ENCODE peak calls at places on chromosomes 3 and 15, in four cellular contexts. Y, G, J and V are unnamed samples.

GRCh38 chr15:53833134-53833624 is 73.7 kb upstream of the WDR72 start:
- DNase-seq in J (no peak), G (no peak), Y (no peak), V (no peak)

GRCh38 chr15:75732206-75732808 is 19.7 kb upstream of the CSPG4 start:
- DNase-seq in G (no peak), J (no peak), Y (no peak), V (no peak)

GRCh38 chr3:13647314-13648059 is 98.6 kb downstream of the FBLN2 start:
- DNase-seq in J (no peak), Y (no peak), G (peak), V (no peak)

GRCh38 chr3:143045639-143046038 is 44.3 kb downstream of the U2SURP start:
- DNase-seq in Y (no peak), J (no peak), G (no peak), V (no peak)

GRCh38 chr3:27326211-27326948 is 42.8 kb downstream of the NEK10 start:
- DNase-seq in G (peak), Y (peak), J (peak), V (no peak)

GRCh38 chr3:138049157-138049919 is 39.4 kb downstream of the CLDN18 start:
- DNase-seq in G (peak), J (no peak), Y (peak), V (no peak)

GRCh38 chr3:46916278-46916677 is 38.8 kb downstream of the PTH1R start:
- DNase-seq in J (no peak), Y (no peak), G (no peak), V (no peak)

GRCh38 chr15:39713846-39714245 is 68.8 kb downstream of the FSIP1 start:
- DNase-seq in Y (no peak), J (no peak), G (no peak), V (no peak)

GRCh38 chr3:15496341-15496664 is 25.2 kb downstream of the COLQ start:
- DNase-seq in J (no peak), Y (no peak), G (no peak), V (no peak)

GRCh38 chr3:15499536-15499935 is 22.0 kb downstream of the COLQ start:
- DNase-seq in J (no peak), Y (no peak), G (no peak), V (no peak)

GRCh38 chr3:15498461-15499214 is 22.9 kb downstream of the COLQ start:
- DNase-seq in G (no peak), J (no peak), Y (no peak), V (no peak)

GRCh38 chr3:15500107-15500724 is 21.3 kb downstream of the COLQ start:
- DNase-seq in Y (no peak), J (no peak), G (no peak), V (no peak)

DNA sequence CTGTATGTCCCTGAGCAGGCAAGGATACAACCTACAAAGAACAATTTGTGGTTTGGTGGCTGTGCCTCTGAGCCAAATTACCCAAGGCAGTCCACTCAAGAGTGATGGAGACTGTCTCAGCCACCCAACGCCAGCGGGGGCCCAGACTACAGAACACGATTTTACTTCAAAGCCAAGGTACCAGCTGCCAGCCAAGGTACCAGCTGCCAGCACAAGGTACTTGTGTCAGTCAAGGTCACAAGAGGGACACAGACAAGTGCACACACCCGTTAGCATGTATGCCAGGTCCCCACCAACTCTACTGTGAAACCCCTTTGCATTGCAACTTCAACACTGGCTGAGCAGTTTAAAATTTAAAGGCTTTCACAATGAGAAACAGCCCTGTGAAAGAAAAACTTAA is 23.5 kb downstream of the COLQ start:
- DNase-seq in Y (no peak), G (no peak), J (no peak), V (no peak)
- TF ChIP-seq CTCF in Y (no peak), G (no peak), J (no peak), V (no peak)

DNA sequence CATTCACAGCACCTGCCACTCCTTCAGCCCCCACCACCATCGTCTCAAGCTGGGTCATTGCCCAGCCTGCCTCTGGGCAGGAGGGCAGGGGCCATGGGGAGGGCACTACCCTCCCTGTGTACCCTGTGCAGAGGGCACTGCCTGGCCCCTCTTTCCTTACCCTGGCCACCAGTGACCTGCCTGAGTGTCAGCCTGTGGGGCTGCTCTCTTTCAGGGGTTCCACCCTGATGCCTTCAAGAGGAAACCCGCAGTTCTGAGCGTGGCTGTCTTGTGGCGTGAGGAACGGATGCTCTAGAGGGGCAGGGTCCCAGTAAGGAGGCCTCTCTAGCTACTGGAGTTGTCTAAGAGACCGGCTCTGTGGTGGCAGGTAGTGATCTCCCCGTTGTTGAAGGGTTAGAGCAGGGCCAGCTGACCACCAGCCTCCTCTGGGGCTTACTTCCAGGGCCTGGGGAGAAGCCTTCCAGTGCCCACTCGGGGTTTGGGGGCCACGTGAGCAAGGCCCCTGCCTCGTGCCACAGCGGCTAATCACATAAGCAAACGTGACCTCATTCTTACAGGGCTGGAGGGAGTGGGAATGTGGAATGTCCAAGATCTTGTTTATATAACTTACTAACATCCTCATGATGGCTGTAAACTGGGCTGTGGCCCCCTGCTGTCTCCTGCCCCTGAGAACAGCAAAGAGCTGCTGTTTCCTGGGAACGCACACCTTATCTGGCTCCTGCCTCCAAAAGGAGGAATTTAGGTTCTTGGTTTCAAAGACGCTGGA is 31.4 kb upstream of the SEC13 start:
- DNase-seq in G (peak), Y (peak), J (no peak), V (no peak)
- TF ChIP-seq CTCF in G (no peak), Y (peak), J (no peak), V (no peak)

GRCh38 chr15:91855684-91856553 is 2.4 kb downstream of the SLCO3A1 start:
- DNase-seq in G (no peak), J (no peak), Y (no peak), V (no peak)
- TF ChIP-seq CTCF in G (peak), J (no peak), Y (no peak), V (peak)

GRCh38 chr3:52471371-52472238 is 16.2 kb downstream of the NISCH start:
- DNase-seq in G (peak), J (no peak), Y (no peak), V (peak)
- TF ChIP-seq CTCF in G (peak), J (peak), Y (peak), V (peak)

GRCh38 chr3:25895443-25895842 is 105.6 kb downstream of the OXSM start:
- DNase-seq in G (no peak), J (no peak), Y (peak), V (no peak)

GRCh38 chr3:25894101-25894500 is 104.2 kb downstream of the OXSM start:
- DNase-seq in G (no peak), J (no peak), Y (no peak), V (no peak)

GRCh38 chr3:25895031-25895430 is 105.1 kb downstream of the OXSM start:
- DNase-seq in J (no peak), G (no peak), Y (no peak), V (no peak)

GRCh38 chr3:25899352-25900101 is 109.6 kb downstream of the OXSM start:
- DNase-seq in Y (no peak), J (no peak), G (no peak), V (no peak)

DNA sequence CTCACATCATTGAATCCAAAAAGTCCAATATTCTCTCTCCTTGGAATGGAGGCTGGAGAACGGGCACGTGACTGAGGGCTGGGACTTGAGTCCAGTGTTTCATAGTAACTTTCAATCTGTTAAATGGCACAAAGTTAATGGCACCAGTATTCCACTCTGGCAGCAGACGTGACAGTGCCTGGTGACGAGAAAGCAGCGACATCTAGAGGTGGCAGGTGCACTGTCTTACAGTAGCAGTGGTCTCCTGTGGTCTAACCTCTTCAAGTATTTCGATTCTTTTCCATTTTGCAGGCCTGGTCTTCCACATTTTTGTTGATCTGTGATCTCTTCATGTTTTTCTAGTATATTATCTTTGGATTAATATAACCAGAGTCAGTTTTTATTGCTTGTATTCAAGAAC is 107.1 kb downstream of the OXSM start:
- DNase-seq in Y (no peak), G (no peak), J (no peak), V (peak)
- TF ChIP-seq CTCF in Y (peak), G (peak), J (peak), V (peak)

GRCh38 chr15:28984421-28985375 is 98.9 kb downstream of the APBA2 start:
- DNase-seq in Y (no peak), G (peak), J (peak), V (peak)

GRCh38 chr15:28981921-28982320 is 96.1 kb downstream of the APBA2 start:
- DNase-seq in Y (no peak), J (no peak), G (no peak), V (no peak)

GRCh38 chr15:28985691-28986090 is 99.9 kb downstream of the APBA2 start:
- DNase-seq in G (no peak), J (no peak), Y (no peak), V (no peak)

GRCh38 chr15:28982886-28983285 is 97.1 kb downstream of the APBA2 start:
- DNase-seq in J (no peak), Y (no peak), G (no peak), V (no peak)

DNA sequence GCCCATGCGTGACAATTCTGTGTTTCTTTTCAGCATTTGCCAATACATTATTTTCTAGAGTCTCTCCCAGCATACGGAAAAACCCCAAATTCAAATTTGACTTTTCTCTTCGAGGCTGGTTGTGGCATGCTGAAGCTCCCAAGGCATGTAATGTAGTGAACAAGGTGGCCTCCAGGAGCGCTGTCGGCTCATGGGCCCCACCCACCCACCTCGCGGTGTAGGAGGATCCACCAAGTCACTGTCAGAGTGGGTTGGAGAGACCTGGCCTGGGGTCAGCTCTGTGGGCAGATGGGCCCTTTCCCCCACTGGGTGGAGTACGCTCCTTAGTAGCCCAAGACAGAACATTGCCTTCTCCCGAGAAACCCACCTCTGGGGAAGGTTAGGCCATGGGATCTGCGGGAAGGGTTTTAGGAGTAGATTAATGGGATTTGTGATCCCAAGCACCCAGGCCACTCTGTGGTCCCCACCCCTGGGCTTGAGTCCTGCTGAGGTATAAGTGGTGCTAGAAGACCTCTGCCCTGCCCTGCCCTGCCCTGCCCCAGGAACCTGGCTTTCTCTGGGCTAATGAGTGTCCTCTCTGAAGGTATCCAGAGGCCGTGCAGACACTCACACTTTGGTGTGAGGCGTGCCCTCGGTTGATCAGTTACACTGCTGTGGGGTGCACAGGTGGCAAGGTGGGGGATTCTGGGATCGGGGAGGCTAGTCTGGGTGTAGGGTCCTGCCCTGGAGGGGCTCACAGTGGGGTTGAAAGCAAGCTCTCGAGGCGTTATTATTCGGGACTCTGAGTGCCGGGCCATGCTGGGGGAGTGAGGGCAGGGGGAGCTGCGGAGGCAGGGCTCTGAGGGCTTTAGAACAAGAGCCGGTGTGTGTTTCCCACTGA is 97.9 kb downstream of the APBA2 start:
- DNase-seq in G (no peak), J (no peak), Y (no peak), V (no peak)
- TF ChIP-seq CTCF in G (no peak), J (peak), Y (no peak), V (no peak)

GRCh38 chr3:170467007-170467406 is 48.3 kb downstream of the CLDN11 start:
- DNase-seq in Y (no peak), J (no peak), G (no peak), V (no peak)
- TF ChIP-seq CTCF in Y (no peak), J (no peak), G (no peak), V (no peak)

GRCh38 chr15:66831801-66832390 is 129.9 kb downstream of the SMAD6 start:
- DNase-seq in J (no peak), G (no peak), Y (no peak), V (no peak)

GRCh38 chr15:66827698-66828055 is 125.6 kb downstream of the SMAD6 start:
- DNase-seq in Y (no peak), J (no peak), G (no peak), V (no peak)

GRCh38 chr15:66831289-66831688 is 129.3 kb downstream of the SMAD6 start:
- DNase-seq in Y (no peak), G (no peak), J (no peak), V (no peak)

GRCh38 chr15:66830358-66830757 is 128.3 kb downstream of the SMAD6 start:
- DNase-seq in J (no peak), G (peak), Y (no peak), V (no peak)

GRCh38 chr15:66829551-66830131 is 127.6 kb downstream of the SMAD6 start:
- DNase-seq in Y (no peak), J (no peak), G (no peak), V (no peak)
- TF ChIP-seq CTCF in Y (no peak), J (no peak), G (no peak), V (no peak)

DNA sequence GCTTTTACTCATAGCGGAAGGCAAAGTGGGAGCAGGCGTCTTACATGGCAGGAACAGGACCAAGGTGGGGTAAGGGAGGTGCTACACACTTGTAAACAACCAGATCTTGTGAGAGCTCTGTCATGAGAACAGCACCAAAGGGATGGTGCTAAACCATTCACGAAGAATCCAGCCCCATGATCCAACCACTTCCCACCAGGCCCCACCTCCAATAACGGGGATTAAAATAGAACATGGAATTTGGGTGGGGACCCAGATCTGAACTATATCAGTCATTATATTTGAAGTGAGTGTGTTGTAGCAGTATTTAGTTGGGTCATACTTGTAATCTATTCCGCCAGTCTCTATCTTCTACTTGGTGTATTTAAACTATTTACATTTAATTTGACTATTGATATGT is 190.9 kb downstream of the RPLP1 start:
- DNase-seq in J (no peak), G (no peak), Y (no peak), V (no peak)
- TF ChIP-seq CTCF in J (no peak), G (no peak), Y (no peak), V (no peak)